ENCODE peak calls at places on chromosome 15, in seven cellular contexts. Y is ovary, B is psoas muscle, X is tibial artery, K is RWPE1, R is transverse colon, O is HL-60. M is an unnamed sample.

GRCh38 chr15:50764331-50765201 is 940 bp downstream of the SPPL2A start:
- DNase-seq in Y (no peak), B (no peak), X (no peak), K (peak; percentile 42), R (no peak), O (no peak), M (no peak)

GRCh38 chr15:55289011-55289572 is 521 bp downstream of the RAB27A start:
- DNase-seq in Y (peak; percentile 36), B (peak; percentile 56), X (peak; percentile 69), K (peak; percentile 53), R (peak; percentile 31), O (peak; percentile 73), M (peak; percentile 40)

GRCh38 chr15:48963524-48964113 is at the start of gene SHC4:
- DNase-seq in Y (peak; percentile 67), B (peak; percentile 78), X (peak; percentile 75), K (peak; percentile 92), R (peak; percentile 34), O (no peak), M (peak; percentile 39)

GRCh38 chr15:82653483-82653882 is 6.3 kb upstream of the CPEB1 start:
- DNase-seq in Y (no peak), B (no peak), X (no peak), K (no peak), R (no peak), O (no peak), M (no peak)

GRCh38 chr15:51380999-51381806 is 39.7 kb downstream of the GLDN start:
- DNase-seq in Y (no peak), B (peak; percentile 58), X (peak; percentile 80), K (peak; percentile 87), R (peak; percentile 46), O (peak; percentile 82), M (peak; percentile 60)

GRCh38 chr15:49062900-49063299 is 16.7 kb upstream of the SECISBP2L start:
- DNase-seq in Y (no peak), B (no peak), X (no peak), K (no peak), R (no peak), O (no peak), M (no peak)

GRCh38 chr15:100591835-100592234 is 10.1 kb downstream of the LINS1 start:
- DNase-seq in Y (no peak), B (no peak), X (no peak), K (no peak), R (no peak), O (no peak), M (no peak)

GRCh38 chr15:31480356-31481058 is 153.9 kb downstream of the KLF13 start:
- DNase-seq in Y (no peak), B (no peak), X (peak; percentile 45), K (no peak), R (peak; percentile 8), O (no peak), M (no peak)

GRCh38 chr15:77944002-77944867 is 133.3 kb downstream of the TBC1D2B start:
- DNase-seq in Y (peak; percentile 88), B (peak; percentile 93), X (peak; percentile 94), K (peak; percentile 16), R (peak; percentile 88), O (peak; percentile 43), M (peak; percentile 92)

GRCh38 chr15:60713096-60714084 is 234.4 kb upstream of the ICE2 start:
- DNase-seq in Y (peak; percentile 36), B (no peak), X (no peak), K (peak; percentile 8), R (no peak), O (no peak), M (no peak)

GRCh38 chr15:98428253-98428989 is 219.9 kb upstream of the IGF1R start:
- DNase-seq in Y (peak; percentile 84), B (peak; percentile 83), X (peak; percentile 86), K (peak; percentile 76), R (peak; percentile 68), O (peak; percentile 54), M (peak; percentile 75)

GRCh38 chr15:20346082-20346805 is 195.4 kb downstream of the GOLGA6L6 start:
- DNase-seq in Y (peak; percentile 25), B (peak; percentile 53), X (no peak), K (no peak), R (no peak), O (no peak), M (peak; percentile 5)

GRCh38 chr15:77483426-77483825 is 62.7 kb downstream of the HMG20A start:
- DNase-seq in Y (no peak), B (no peak), X (no peak), K (no peak), R (no peak), O (no peak), M (no peak)

GRCh38 chr15:38005949-38006800 is 71.7 kb downstream of the TMCO5A start:
- DNase-seq in Y (no peak), B (no peak), X (no peak), K (no peak), R (no peak), O (no peak), M (no peak)

GRCh38 chr15:38012894-38013293 is 78.5 kb downstream of the TMCO5A start:
- DNase-seq in Y (no peak), B (no peak), X (no peak), K (no peak), R (no peak), O (no peak), M (no peak)

GRCh38 chr15:38010390-38010789 is 76.0 kb downstream of the TMCO5A start:
- DNase-seq in Y (no peak), B (no peak), X (no peak), K (no peak), R (no peak), O (no peak), M (no peak)
- H3K27ac ChIP-seq in Y (no peak overlapping the region), B (no peak overlapping the region), X (no peak overlapping the region), K (no peak overlapping the region), R (no peak overlapping the region), O (no peak overlapping the region), M (no peak overlapping the region)

DNA sequence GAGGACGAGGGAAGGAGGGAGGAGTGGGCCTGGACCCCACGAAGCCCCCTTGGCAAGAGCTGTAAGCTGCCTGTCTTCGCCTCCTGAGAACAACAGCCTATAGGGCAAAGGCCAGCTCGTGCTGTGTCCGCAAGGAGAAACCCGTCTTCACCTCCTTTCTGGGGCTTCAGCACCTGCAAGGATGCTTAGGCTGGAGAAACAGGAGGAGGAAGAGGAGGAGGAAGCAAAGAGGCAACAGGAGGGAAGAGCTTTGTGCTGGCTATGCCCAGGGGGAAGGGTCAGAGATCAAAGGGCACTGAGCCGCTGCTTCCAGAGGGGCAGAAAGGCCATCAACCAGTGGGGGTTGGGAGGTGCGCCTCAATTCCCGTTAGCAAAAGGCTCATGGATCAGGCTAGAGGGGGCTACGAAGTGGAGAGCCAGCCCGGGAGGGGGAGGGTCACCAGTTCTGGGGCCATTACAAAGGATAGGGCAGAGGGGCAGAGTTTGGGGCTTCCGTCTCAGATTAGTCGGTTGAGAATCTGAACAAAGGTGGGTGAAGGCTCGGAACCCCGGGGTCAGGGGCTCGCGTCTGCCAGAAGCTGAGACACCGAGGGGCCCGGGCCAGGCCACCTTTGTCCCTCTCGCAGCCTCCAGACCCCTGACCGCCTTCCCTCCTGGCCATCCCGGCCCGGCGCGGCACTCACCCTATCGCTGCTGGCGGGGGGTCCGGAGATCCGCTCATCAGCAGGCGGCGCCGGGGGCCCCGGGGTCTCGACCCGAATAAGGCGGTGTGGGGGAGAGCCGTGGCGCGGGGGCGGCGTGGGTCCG is 792 bp downstream of the SHF start:
- DNase-seq in Y (peak; percentile 65), B (no peak), X (no peak), K (no peak), R (no peak), O (no peak), M (no peak)
- H3K27ac ChIP-seq in Y (peak overlapping the region; percentile 97), B (peak overlapping the region; percentile 32), X (peak overlapping the region; percentile 93), K (peak overlapping the region; percentile 29), R (peak overlapping the region; percentile 83), O (no peak overlapping the region), M (no peak overlapping the region)

GRCh38 chr15:44034933-44035624 is 160.0 kb downstream of the FRMD5 start:
- DNase-seq in Y (no peak), B (no peak), X (no peak), K (peak; percentile 64), R (no peak), O (no peak), M (no peak)
- H3K27ac ChIP-seq in Y (no peak overlapping the region), B (no peak overlapping the region), X (no peak overlapping the region), K (no peak overlapping the region), R (no peak overlapping the region), O (no peak overlapping the region), M (no peak overlapping the region)

GRCh38 chr15:44736261-44736765 is at the start of gene TRIM69:
- DNase-seq in Y (no peak), B (no peak), X (no peak), K (no peak), R (no peak), O (no peak), M (no peak)

GRCh38 chr15:44734839-44735481 is 1.4 kb upstream of the TRIM69 start:
- DNase-seq in Y (no peak), B (no peak), X (no peak), K (no peak), R (no peak), O (no peak), M (no peak)

GRCh38 chr15:44738340-44738984 is 2.1 kb downstream of the TRIM69 start:
- DNase-seq in Y (no peak), B (no peak), X (no peak), K (peak; percentile 51), R (no peak), O (no peak), M (no peak)

DNA sequence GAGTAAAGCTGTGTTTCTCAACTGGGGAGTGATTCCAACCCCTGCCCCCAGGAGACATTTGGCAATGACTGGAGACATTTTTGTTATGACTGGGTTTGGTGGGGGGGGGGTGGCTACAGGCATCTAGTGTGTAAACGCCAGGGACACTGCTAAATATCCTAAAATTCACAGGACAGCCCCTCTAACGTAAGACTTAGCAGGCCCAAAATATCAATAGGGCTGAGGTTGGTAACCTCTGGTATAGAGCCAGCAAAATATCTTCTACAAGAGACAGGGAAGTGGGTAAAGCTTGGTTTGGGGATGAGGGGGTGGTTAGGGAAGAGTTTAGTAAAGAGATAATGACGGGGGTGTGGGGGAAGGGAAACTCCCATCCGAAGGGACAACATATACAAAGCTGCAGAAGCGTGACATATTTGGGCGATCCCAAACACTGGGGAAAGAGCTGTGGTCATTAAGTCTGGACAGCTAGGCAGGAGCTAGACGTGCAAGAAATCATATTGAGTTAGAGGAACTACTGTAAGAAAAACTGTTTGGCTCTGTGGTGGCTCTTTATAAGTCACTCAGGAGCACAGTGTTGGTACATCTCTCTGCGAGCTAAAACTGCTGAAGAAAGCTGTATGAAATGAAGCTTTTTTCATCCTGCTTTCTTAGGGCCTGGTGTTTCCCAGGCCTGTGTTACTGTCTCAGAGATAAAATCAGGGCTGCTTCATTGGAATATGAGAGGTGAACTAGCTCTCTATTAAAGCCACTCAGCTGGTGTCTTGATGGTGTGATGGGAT is 657 bp upstream of the TRIM69 start:
- DNase-seq in Y (peak; percentile 77), B (peak; percentile 71), X (peak; percentile 82), K (no peak), R (peak; percentile 35), O (peak; percentile 52), M (no peak)
- H3K27ac ChIP-seq in Y (peak overlapping the region; percentile 24), B (no peak overlapping the region), X (peak overlapping the region; percentile 71), K (no peak overlapping the region), R (peak overlapping the region; percentile 54), O (peak overlapping the region; percentile 41), M (no peak overlapping the region)

GRCh38 chr15:69126054-69126469 is 34.4 kb upstream of the GLCE start:
- DNase-seq in Y (no peak), B (no peak), X (no peak), K (no peak), R (no peak), O (peak; percentile 63), M (no peak)
- H3K27ac ChIP-seq in Y (no peak overlapping the region), B (no peak overlapping the region), X (no peak overlapping the region), K (no peak overlapping the region), R (no peak overlapping the region), O (peak overlapping the region; percentile 51), M (no peak overlapping the region)

GRCh38 chr15:39745415-39745814 is 37.2 kb downstream of the FSIP1 start:
- DNase-seq in Y (no peak), B (no peak), X (no peak), K (no peak), R (peak; percentile 76), O (no peak), M (no peak)
- H3K27ac ChIP-seq in Y (no peak overlapping the region), B (no peak overlapping the region), X (no peak overlapping the region), K (no peak overlapping the region), R (no peak overlapping the region), O (no peak overlapping the region), M (no peak overlapping the region)

M was measured in body of pancreas.